ENCODE peak calls at places on chromosomes 5 and 9, in nine cellular contexts. I is CD8-positive, alpha-beta T cell; N is upper lobe of left lung; B is heart right ventricle; Y is dorsolateral prefrontal cortex; H is WERI-Rb-1; U is stomach; S is ascending aorta; X is Caco-2. V is an unnamed sample. For H3K27me3, the result is how much of the 10 kb centered on the place peaks cover.

GRCh38 chr5:88172847-88173758 is 95.5 kb downstream of the TMEM161B start:
- DNase-seq in H (peak), Y (no peak), S (no peak), I (no peak), B (no peak), N (peak), X (peak), U (no peak), V (no peak)

GRCh38 chr5:150489358-150490295 is 18.3 kb upstream of the NDST1 start:
- DNase-seq in S (no peak), B (no peak), X (no peak), Y (peak), N (peak), I (no peak), U (no peak), H (no peak), V (no peak)

GRCh38 chr9:125632321-125633115 is 74.5 kb downstream of the MAPKAP1 start:
- DNase-seq in Y (no peak), X (peak), N (no peak), U (no peak), I (no peak), H (no peak), S (no peak), B (no peak), V (no peak)

GRCh38 chr5:178389031-178389729 is 156.6 kb upstream of the PHYKPL start:
- DNase-seq in B (no peak), N (no peak), U (peak), X (no peak), I (no peak), H (no peak), S (no peak), Y (no peak), V (no peak)

GRCh38 chr9:127682351-127683136 is 24.2 kb upstream of the CFAP157 start:
- DNase-seq in B (no peak), S (no peak), I (no peak), N (no peak), X (no peak), Y (no peak), H (no peak), U (no peak), V (no peak)

GRCh38 chr9:121945849-121946248 is 147.3 kb downstream of the TTLL11 start:
- DNase-seq in N (no peak), B (no peak), I (no peak), H (no peak), X (no peak), Y (no peak), U (no peak), S (no peak), V (no peak)

GRCh38 chr5:160173-160510 is 31.2 kb upstream of the LRRC14B start:
- DNase-seq in X (no peak), S (no peak), N (peak), Y (no peak), U (peak), B (no peak), I (no peak), H (no peak), V (peak)

GRCh38 chr5:173535976-173536639 is 80.3 kb downstream of the BOD1 start:
- DNase-seq in I (no peak), H (no peak), N (no peak), S (no peak), B (no peak), U (no peak), Y (no peak), X (peak), V (no peak)

DNA sequence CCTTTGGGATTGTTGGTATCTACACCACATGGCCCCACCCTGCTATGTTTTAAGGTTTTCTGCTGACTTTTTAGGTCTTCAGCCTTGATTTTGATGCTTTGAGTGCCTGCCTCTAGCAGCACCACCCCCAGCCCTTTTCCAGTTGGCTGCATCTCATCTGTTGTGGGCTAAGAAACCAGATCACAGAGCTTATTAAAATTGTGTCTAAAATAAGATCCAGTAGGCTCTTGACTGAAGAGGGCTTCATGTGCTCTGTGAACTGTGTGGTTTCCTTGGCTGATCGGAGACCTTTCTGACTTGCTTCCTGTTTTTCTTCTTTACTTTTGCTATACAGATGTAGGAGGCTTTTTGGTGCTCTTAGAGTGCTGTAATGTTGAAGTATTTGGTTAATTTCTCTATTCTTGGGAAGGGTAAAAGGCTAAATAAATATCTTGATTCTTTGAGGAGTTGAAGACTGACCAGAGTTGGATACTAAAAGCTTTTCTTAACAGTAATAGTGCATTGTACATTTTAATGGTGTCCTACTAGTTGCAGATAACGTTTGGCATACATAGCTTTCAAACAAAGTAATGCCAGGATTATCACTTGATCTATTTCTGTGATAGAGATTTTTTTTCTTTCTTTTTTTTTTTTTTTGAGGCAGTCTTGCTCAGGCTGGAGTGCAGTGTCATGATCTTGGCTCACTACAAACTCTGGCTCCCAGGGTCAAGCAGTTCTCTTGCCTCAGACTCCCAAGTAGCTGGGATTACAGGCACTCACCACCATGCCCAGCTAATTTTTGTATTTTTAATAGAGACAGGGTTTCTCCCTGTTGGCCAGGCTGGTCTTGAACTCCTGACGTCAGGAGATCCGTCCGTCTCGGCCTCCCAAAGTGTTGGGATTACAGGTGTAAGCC is 4.5 kb downstream of the UBE2D2 start:
- DNase-seq in I (peak), U (no peak), Y (no peak), B (no peak), H (no peak), X (no peak), S (no peak), N (peak), V (peak)
- H3K4me3 ChIP-seq in I (peak), U (no peak), Y (peak), B (peak), H (no peak), X (no peak), S (peak), N (no peak), V (no peak)

DNA sequence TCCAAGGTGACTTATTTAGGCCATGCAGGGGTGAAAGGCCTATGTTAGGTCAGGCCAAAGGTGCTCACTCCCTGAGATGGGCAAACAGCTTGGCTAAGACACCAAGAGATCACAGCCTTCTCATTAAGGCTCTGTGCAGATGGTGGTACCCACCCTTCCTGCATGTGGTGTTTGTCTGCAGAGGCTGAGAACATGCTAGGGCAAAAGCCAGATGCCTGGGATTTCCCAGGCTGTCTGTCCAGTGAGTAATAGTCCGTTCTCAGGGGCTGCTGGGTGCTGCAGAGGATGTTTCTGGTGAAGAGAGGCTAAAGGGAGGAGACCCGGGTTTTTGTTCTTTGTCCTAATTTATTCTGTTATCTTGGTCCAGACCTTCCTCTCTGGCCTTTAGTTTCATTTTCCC is 23.3 kb upstream of the GLRA1 start:
- DNase-seq in Y (no peak), B (no peak), H (peak), U (no peak), S (no peak), I (no peak), N (no peak), X (no peak), V (no peak)
- H3K27me3 ChIP-seq in Y (under half), B (under half), H (under half), U (under half), S (under half), I (under half), N (under half), X (under half), V (under half)

GRCh38 chr5:168529361-168530234 is 493 bp downstream of the FBLL1 start:
- DNase-seq in N (no peak), S (no peak), I (no peak), Y (peak), X (no peak), B (no peak), H (no peak), U (no peak), V (no peak)

GRCh38 chr5:168530751-168531150 is 1.6 kb downstream of the FBLL1 start:
- DNase-seq in N (no peak), H (no peak), X (no peak), Y (no peak), S (no peak), I (no peak), B (no peak), U (no peak), V (no peak)

GRCh38 chr5:168527756-168528295 is 1.3 kb upstream of the FBLL1 start:
- DNase-seq in H (no peak), B (no peak), Y (no peak), X (no peak), I (no peak), U (no peak), S (no peak), N (no peak), V (no peak)

GRCh38 chr5:168531191-168531590 is 2.1 kb downstream of the FBLL1 start:
- DNase-seq in U (no peak), B (no peak), X (no peak), N (no peak), Y (no peak), H (no peak), S (no peak), I (no peak), V (no peak)

GRCh38 chr5:168528521-168529360 is at the start of gene FBLL1:
- DNase-seq in Y (peak), B (peak), H (peak), N (no peak), U (no peak), I (peak), S (no peak), X (no peak), V (no peak)
- H3K4me3 ChIP-seq in Y (peak), B (peak), H (peak), N (peak), U (peak), I (peak), S (peak), X (no peak), V (peak)

GRCh38 chr9:98345011-98345410 is 89.6 kb upstream of the TBC1D2 start:
- DNase-seq in U (no peak), I (no peak), H (peak), N (no peak), Y (no peak), B (no peak), X (no peak), S (no peak), V (no peak)

GRCh38 chr9:98342103-98342818 is 86.8 kb upstream of the TBC1D2 start:
- DNase-seq in I (no peak), S (no peak), U (no peak), N (no peak), Y (no peak), B (no peak), X (no peak), H (no peak), V (no peak)

GRCh38 chr9:98342819-98343208 is 87.4 kb upstream of the TBC1D2 start:
- DNase-seq in I (no peak), S (no peak), H (no peak), B (no peak), N (no peak), X (no peak), Y (no peak), U (no peak), V (no peak)

GRCh38 chr9:98347642-98348041 is 92.2 kb upstream of the TBC1D2 start:
- DNase-seq in X (no peak), N (no peak), I (no peak), U (no peak), B (no peak), S (no peak), Y (no peak), H (no peak), V (no peak)

GRCh38 chr9:98344581-98344980 is 89.1 kb upstream of the TBC1D2 start:
- DNase-seq in I (no peak), X (no peak), U (no peak), H (no peak), N (no peak), S (no peak), B (no peak), Y (no peak), V (no peak)
- H3K27me3 ChIP-seq in I (under half), X (under half), U (under half), H (under half), N (under half), S (under half), B (under half), Y (under half), V (under half)

GRCh38 chr5:2000591-2000990 is 117.9 kb upstream of the IRX4 start:
- DNase-seq in N (no peak), H (no peak), B (no peak), X (no peak), I (no peak), S (no peak), U (no peak), Y (no peak), V (no peak)

GRCh38 chr5:1998716-1999317 is 116.1 kb upstream of the IRX4 start:
- DNase-seq in S (no peak), U (no peak), Y (no peak), H (no peak), B (no peak), I (no peak), N (no peak), X (no peak), V (no peak)

GRCh38 chr5:1997640-1998347 is 115.1 kb upstream of the IRX4 start:
- DNase-seq in H (no peak), Y (no peak), N (no peak), B (no peak), I (no peak), X (no peak), U (no peak), S (no peak), V (no peak)

GRCh38 chr5:1999794-2000193 is 117.1 kb upstream of the IRX4 start:
- DNase-seq in U (no peak), H (no peak), Y (no peak), I (no peak), S (no peak), B (no peak), X (no peak), N (no peak), V (no peak)

GRCh38 chr5:1998348-1998669 is 115.6 kb upstream of the IRX4 start:
- DNase-seq in Y (no peak), H (no peak), S (no peak), I (no peak), U (no peak), B (no peak), N (no peak), X (no peak), V (no peak)
- H3K4me3 ChIP-seq in Y (no peak), H (no peak), S (no peak), I (no peak), U (no peak), B (no peak), N (no peak), X (no peak), V (no peak)